ENCODE peak calls at places on chromosomes 7 and 10, in ten cellular contexts. J is cardiac muscle cell; E is mucosa of descending colon; S is left lung; A is A549; X is astrocyte; U is stomach; Q is naive thymus-derived CD4-positive, alpha-beta T cell; Z is foreskin fibroblast; G is heart left ventricle. L is an unnamed sample.

GRCh38 chr7:106757846-106758245 is 96.9 kb upstream of the CCDC71L start:
- DNase-seq in J (peak; percentile 76), E (no peak), S (no peak), A (no peak), X (peak; percentile 39), U (no peak), Q (no peak), Z (peak; percentile 80), G (peak; percentile 24), L (peak; percentile 50)

GRCh38 chr7:119720541-119720940 is 552.4 kb upstream of the KCND2 start:
- DNase-seq in J (peak; percentile 86), E (no peak), S (no peak), A (no peak), X (peak; percentile 80), U (no peak), Q (no peak), Z (peak; percentile 65), G (no peak), L (peak; percentile 83)

GRCh38 chr7:156465186-156465585 is 175.4 kb upstream of the RNF32 start:
- DNase-seq in J (no peak), E (no peak), S (no peak), A (no peak), X (no peak), U (no peak), Q (no peak), Z (no peak), G (no peak), L (no peak)

GRCh38 chr10:61262486-61263261 is 190.5 kb downstream of the TMEM26 start:
- DNase-seq in J (no peak), E (no peak), S (no peak), A (no peak), X (peak; percentile 74), U (no peak), Q (no peak), Z (peak; percentile 78), G (no peak), L (peak; percentile 78)

GRCh38 chr10:126137557-126138221 is 241.3 kb downstream of the FANK1 start:
- DNase-seq in J (no peak), E (no peak), S (no peak), A (no peak), X (peak; percentile 53), U (no peak), Q (no peak), Z (peak; percentile 69), G (no peak), L (no peak)

GRCh38 chr7:82247814-82248433 is 195.7 kb downstream of the CACNA2D1 start:
- DNase-seq in J (peak; percentile 32), E (no peak), S (no peak), A (peak; percentile 5), X (no peak), U (no peak), Q (no peak), Z (peak; percentile 49), G (no peak), L (peak; percentile 6)

GRCh38 chr7:6279937-6280336 is 7.5 kb upstream of the CYTH3 start:
- DNase-seq in J (no peak), E (no peak), S (no peak), A (no peak), X (no peak), U (no peak), Q (no peak), Z (no peak), G (no peak), L (no peak)

GRCh38 chr7:55083206-55083605 is 64.4 kb downstream of the EGFR start:
- DNase-seq in J (no peak), E (no peak), S (no peak), A (no peak), X (peak; percentile 62), U (no peak), Q (no peak), Z (no peak), G (no peak), L (peak; percentile 67)

GRCh38 chr7:27165655-27166474 is 528 bp upstream of the HOXA9 start:
- DNase-seq in J (no peak), E (peak; percentile 78), S (peak; percentile 76), A (no peak), X (no peak), U (no peak), Q (no peak), Z (peak; percentile 61), G (no peak), L (no peak)

GRCh38 chr7:27165089-27165654 is at the start of gene HOXA9:
- DNase-seq in J (no peak), E (peak; percentile 88), S (peak; percentile 88), A (no peak), X (no peak), U (no peak), Q (no peak), Z (peak; percentile 96), G (no peak), L (peak; percentile 75)

GRCh38 chr7:27163776-27164380 is 1.5 kb downstream of the HOXA9 start:
- DNase-seq in J (no peak), E (peak; percentile 49), S (peak; percentile 31), A (no peak), X (no peak), U (no peak), Q (no peak), Z (no peak), G (no peak), L (no peak)

GRCh38 chr7:27162930-27163775 is 2.2 kb downstream of the HOXA9 start:
- DNase-seq in J (no peak), E (peak; percentile 48), S (peak; percentile 12), A (no peak), X (no peak), U (no peak), Q (no peak), Z (no peak), G (no peak), L (no peak)

DNA sequence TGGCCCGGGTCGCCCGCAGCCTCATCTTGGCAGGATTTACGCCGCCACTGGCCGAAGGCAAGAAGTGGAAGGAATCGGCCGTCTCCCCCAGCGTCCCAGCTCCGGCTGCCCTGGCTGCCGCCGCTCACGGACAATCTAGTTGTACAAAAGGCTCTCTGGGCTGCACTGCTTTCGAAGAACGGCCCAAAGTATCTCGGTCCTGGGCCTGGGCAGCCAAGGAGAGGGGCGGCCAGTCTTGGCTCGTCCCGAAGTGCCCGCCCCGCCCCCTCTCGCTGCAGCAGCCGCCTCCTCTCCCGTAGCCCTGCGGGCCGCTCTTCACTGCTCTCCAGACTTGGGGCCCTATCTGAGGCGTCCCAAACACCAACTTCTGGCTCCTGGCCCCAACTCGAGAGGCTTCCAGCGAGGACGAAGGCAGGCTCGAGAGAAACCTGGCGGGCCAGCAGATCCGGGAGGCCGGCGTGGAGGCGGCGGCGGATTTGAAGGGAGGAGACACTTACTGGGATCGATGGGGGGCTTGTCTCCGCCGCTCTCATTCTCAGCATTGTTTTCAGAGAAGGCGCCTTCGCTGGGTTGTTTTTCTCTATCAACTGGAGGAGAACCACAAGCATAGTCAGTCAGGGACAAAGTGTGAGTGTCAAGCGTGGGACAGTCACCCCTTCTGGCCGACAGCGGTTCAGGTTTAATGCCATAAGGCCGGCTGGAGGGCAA is 802 bp downstream of the HOXA9 start:
- DNase-seq in J (no peak), E (peak; percentile 76), S (peak; percentile 82), A (no peak), X (no peak), U (no peak), Q (no peak), Z (no peak), G (no peak), L (no peak)
- H3K4me3 ChIP-seq in J (no peak overlapping the region), E (peak overlapping the region; percentile 48), S (peak overlapping the region; percentile 46), A (no peak overlapping the region), X (no peak overlapping the region), U (peak overlapping the region; percentile 32), Q (no peak overlapping the region), Z (peak overlapping the region; percentile 93), G (no peak overlapping the region), L (no peak overlapping the region)

DNA sequence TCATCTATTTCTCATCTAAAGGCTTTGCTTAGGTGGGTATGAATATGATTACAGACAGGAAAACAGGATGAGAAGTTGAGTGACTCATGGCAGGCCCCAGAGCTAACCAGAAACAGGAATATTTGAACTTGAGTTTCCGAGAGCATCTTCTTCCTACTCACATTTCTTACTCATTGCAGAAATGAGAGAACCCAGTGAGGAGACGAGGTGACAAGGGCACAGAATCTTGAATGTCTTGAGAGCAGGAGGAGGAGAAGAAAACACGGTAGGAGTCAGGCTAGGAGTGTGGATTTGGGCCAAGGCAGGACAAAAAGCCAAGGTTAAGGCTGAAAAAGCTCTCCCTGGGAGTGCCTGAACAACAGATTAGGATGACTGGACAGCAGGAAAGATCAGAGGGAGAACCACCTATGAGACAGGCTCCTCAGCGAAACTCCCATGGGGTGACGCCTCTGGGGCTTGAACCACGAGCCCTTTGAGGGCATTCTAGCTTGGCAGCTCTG is 3.0 kb upstream of the PGAM1 start:
- DNase-seq in J (peak; percentile 51), E (no peak), S (no peak), A (no peak), X (peak; percentile 76), U (no peak), Q (peak; percentile 53), Z (peak; percentile 91), G (no peak), L (peak; percentile 14)
- H3K4me3 ChIP-seq in J (no peak overlapping the region), E (no peak overlapping the region), S (no peak overlapping the region), A (no peak overlapping the region), X (no peak overlapping the region), U (no peak overlapping the region), Q (no peak overlapping the region), Z (no peak overlapping the region), G (no peak overlapping the region), L (no peak overlapping the region)

DNA sequence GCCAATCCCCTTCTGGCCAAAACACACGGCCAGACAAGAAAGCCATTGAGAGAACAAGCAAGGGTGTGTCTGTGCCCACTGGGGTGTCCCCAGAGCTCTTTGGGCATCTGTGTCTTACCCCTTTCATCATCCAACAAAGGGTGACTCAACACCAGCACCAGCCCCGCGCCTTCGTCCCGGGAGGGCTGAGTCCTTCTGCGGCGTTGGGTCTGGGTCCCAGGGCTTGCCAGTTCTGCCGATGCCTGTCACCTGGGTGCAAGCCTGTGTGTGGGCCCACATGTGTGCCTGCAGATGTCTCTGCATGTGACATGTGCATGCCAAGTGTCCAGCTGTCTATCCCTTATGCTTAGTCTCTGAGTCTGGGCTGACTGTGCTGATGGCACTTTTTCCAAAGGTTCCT is 24.4 kb upstream of the ELN start:
- DNase-seq in J (no peak), E (no peak), S (no peak), A (no peak), X (no peak), U (no peak), Q (no peak), Z (no peak), G (no peak), L (no peak)
- H3K4me3 ChIP-seq in J (no peak overlapping the region), E (no peak overlapping the region), S (no peak overlapping the region), A (no peak overlapping the region), X (no peak overlapping the region), U (no peak overlapping the region), Q (no peak overlapping the region), Z (no peak overlapping the region), G (no peak overlapping the region), L (no peak overlapping the region)

DNA sequence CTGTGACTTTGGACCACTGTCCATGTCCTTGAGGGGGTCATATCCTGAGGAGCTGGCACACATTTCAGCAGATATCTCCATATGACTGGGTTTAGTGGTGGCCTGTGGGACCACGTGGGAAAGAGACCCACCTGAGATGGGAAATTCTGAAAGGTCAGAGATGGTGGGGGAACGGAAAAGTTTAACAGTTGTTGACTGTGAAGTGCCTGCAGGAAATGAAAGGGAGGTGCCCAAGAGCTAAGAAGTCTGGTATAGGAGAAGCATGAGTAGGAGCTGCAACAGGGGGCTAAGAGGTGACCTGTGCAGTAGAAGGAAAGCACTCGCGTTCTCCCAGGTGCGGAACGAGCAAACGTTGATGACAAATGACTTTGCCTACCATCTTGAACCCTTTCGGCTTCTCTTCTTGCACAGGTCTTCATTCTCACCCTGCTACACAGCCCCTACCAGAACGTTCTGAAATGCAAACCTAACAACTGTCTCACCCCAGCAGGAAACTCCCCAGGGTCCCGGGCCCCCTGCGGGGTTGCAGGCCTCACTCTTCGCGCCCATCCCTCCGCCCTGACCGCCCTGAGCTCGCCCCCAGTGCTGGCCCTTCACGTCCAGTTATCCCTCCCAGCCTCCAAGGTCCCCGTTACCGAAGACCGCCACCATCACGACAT is 9.8 kb upstream of the FXYD4 start:
- DNase-seq in J (no peak), E (no peak), S (peak; percentile 3), A (no peak), X (no peak), U (no peak), Q (peak; percentile 36), Z (no peak), G (no peak), L (no peak)
- H3K4me3 ChIP-seq in J (peak overlapping the region; percentile 26), E (peak overlapping the region; percentile 28), S (peak overlapping the region; percentile 63), A (peak overlapping the region; percentile 63), X (peak overlapping the region; percentile 54), U (peak overlapping the region; percentile 50), Q (peak overlapping the region; percentile 92), Z (peak overlapping the region; percentile 39), G (peak overlapping the region; percentile 65), L (peak overlapping the region; percentile 48)

L was measured in fibroblast of lung.